ENCODE peak calls at places on chromosome 20, in five cellular contexts. P, G, V, B and O are unnamed samples.

GRCh38 chr20:47438464-47439381 is 63.0 kb upstream of the NCOA3 start:
- DNase-seq in P (peak; percentile 75), G (peak; percentile 33), V (peak; percentile 75), B (no peak), O (no peak)

GRCh38 chr20:57714409-57715267 is 4.8 kb upstream of the PMEPA1 start:
- DNase-seq in P (no peak), G (no peak), V (no peak), B (no peak), O (no peak)

GRCh38 chr20:11814276-11814675 is 103.4 kb upstream of the BTBD3 start:
- DNase-seq in P (no peak), G (no peak), V (no peak), B (no peak), O (no peak)

GRCh38 chr20:49510562-49511117 is 28.2 kb upstream of the KCNB1 start:
- DNase-seq in P (no peak), G (no peak), V (no peak), B (no peak), O (no peak)

GRCh38 chr20:18019068-18019467 is 38.6 kb downstream of the OVOL2 start:
- DNase-seq in P (peak; percentile 35), G (no peak), V (no peak), B (peak; percentile 41), O (peak; percentile 46)

GRCh38 chr20:56091635-56092180 is 86.4 kb upstream of the CBLN4 start:
- DNase-seq in P (no peak), G (no peak), V (no peak), B (no peak), O (no peak)

GRCh38 chr20:1934162-1934561 is 39.0 kb downstream of the SIRPA start:
- DNase-seq in P (no peak), G (no peak), V (no peak), B (no peak), O (no peak)

GRCh38 chr20:17895641-17896246 is 72.8 kb downstream of the SNX5 start:
- DNase-seq in P (peak; percentile 20), G (no peak), V (peak; percentile 11), B (no peak), O (no peak)

GRCh38 chr20:22584630-22584921 is 204 bp upstream of the FOXA2 start:
- DNase-seq in P (no peak), G (no peak), V (no peak), B (no peak), O (peak; percentile 70)

GRCh38 chr20:44720617-44720993 is 5.4 kb downstream of the CCN5 start:
- DNase-seq in P (no peak), G (peak; percentile 48), V (no peak), B (peak; percentile 62), O (no peak)

GRCh38 chr20:33654680-33655161 is 7.4 kb upstream of the C20orf144 start:
- DNase-seq in P (peak; percentile 12), G (no peak), V (no peak), B (peak; percentile 36), O (no peak)

GRCh38 chr20:60470366-60470765 is 512.1 kb downstream of the CDH26 start:
- DNase-seq in P (no peak), G (no peak), V (no peak), B (no peak), O (no peak)

GRCh38 chr20:54668271-54669053 is 193.1 kb downstream of the DOK5 start:
- DNase-seq in P (peak; percentile 31), G (no peak), V (no peak), B (peak; percentile 29), O (peak; percentile 41)

GRCh38 chr20:61684583-61685235 is 381.0 kb downstream of the TAF4 start:
- DNase-seq in P (no peak), G (no peak), V (no peak), B (no peak), O (no peak)

GRCh38 chr20:4370856-4371255 is 350.9 kb upstream of the PRND start:
- DNase-seq in P (no peak), G (no peak), V (no peak), B (no peak), O (no peak)

GRCh38 chr20:61532736-61533135 is 280.7 kb downstream of the CDH4 start:
- DNase-seq in P (no peak), G (no peak), V (no peak), B (no peak), O (no peak)

GRCh38 chr20:43536817-43537440 is 21.9 kb upstream of the SGK2 start:
- DNase-seq in P (no peak), G (no peak), V (no peak), B (no peak), O (peak; percentile 90)

DNA sequence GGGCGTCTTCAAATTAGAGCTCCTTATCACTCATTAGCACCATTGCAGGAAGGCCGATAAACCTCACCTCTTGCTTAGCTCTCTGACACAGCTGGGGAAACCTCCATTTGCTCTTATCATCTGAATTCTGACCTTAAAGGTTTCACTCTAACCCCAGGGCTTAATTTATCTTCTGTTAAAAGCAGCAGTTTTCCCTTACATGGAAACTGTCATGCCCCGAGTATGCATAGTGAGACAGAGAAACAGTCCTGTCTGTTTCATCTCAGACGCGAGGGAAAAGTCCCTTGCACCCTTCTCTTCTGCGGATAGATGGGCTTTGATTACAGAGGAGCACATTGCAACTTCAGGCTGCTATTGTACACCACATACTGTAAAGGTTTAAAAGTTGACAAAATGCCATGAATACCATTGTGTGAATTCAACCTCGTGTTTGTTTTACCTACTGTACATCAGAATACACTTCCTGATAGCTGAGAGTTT is 191.5 kb upstream of the BMP2 start:
- DNase-seq in P (no peak), G (no peak), V (peak; percentile 53), B (peak; percentile 11), O (peak; percentile 52)
- H2AFZ ChIP-seq in P (no peak overlapping the region), G (no peak overlapping the region), V (no peak overlapping the region), B (peak overlapping the region; percentile 59), O (no peak overlapping the region)

GRCh38 chr20:40890635-40891034 is 138.0 kb upstream of the TOP1 start:
- DNase-seq in P (no peak), G (no peak), V (no peak), B (no peak), O (no peak)

GRCh38 chr20:40893610-40894242 is 134.9 kb upstream of the TOP1 start:
- DNase-seq in P (no peak), G (no peak), V (no peak), B (no peak), O (no peak)

GRCh38 chr20:40895182-40895581 is 133.4 kb upstream of the TOP1 start:
- DNase-seq in P (no peak), G (no peak), V (no peak), B (no peak), O (no peak)

GRCh38 chr20:40897177-40897700 is 131.4 kb upstream of the TOP1 start:
- DNase-seq in P (no peak), G (no peak), V (no peak), B (peak; percentile 80), O (no peak)

GRCh38 chr20:40892642-40893041 is 136.0 kb upstream of the TOP1 start:
- DNase-seq in P (no peak), G (no peak), V (no peak), B (no peak), O (no peak)
- TF ChIP-seq ZBTB33 in P (no peak), G (no peak), V (no peak), B (no peak), O (no peak)

GRCh38 chr20:25247100-25247665 is 702 bp upstream of the PYGB start:
- DNase-seq in P (peak; percentile 32), G (peak; percentile 37), V (no peak), B (peak; percentile 68), O (peak; percentile 82)

GRCh38 chr20:25247666-25248500 is at the start of gene PYGB:
- DNase-seq in P (peak; percentile 89), G (peak; percentile 41), V (peak; percentile 41), B (peak; percentile 98), O (peak; percentile 78)

GRCh38 chr20:25250508-25250907 is 2.6 kb downstream of the PYGB start:
- DNase-seq in P (no peak), G (no peak), V (no peak), B (no peak), O (no peak)

GRCh38 chr20:25249198-25249931 is 1.5 kb downstream of the PYGB start:
- DNase-seq in P (no peak), G (no peak), V (no peak), B (peak; percentile 28), O (no peak)

DNA sequence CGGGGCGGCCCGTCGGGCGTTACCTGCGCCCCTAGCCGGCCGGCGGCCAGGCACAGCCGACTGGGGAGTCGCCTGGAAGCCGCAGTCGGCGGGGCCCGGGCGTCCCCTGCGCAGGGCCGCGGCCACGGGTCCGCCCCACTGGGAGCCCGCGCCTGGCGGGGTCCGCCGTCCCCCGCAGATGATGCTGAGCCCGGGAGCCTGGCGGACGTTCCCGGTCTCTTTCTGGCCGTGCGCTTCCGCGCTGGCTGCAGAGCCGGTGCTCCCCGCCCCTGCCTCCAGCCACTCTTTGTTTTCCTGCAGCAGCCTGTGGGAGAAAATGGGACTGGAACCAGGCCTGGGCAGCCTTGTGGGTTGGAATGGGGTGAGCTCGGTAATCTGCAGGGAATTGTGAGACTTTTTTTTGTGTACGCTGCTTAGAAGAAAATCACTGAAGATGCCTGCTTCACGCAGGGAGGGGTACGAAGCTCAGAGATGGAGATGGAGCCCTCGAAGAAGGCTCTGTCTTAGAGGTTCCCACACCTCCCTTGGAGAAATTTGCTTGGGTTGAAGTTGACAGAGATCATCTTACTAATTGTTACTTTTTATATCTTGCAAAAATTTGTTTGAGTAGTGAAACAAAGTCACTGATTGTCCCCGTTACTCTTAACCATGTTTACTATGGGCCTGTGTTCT is 752 bp downstream of the PYGB start:
- DNase-seq in P (no peak), G (no peak), V (no peak), B (peak; percentile 73), O (no peak)
- H2AFZ ChIP-seq in P (peak overlapping the region; percentile 85), G (no peak overlapping the region), V (peak overlapping the region; percentile 93), B (no peak overlapping the region), O (no peak overlapping the region)

GRCh38 chr20:50594231-50594590 is 84.0 kb downstream of the PTPN1 start:
- DNase-seq in P (no peak), G (no peak), V (no peak), B (no peak), O (no peak)
- TF ChIP-seq ZBTB33 in P (no peak), G (no peak), V (no peak), B (no peak), O (no peak)

GRCh38 chr20:51569815-51570741 is 27.6 kb upstream of the NFATC2 start:
- DNase-seq in P (no peak), G (no peak), V (no peak), B (no peak), O (peak; percentile 25)
- H2AFZ ChIP-seq in P (no peak overlapping the region), G (peak overlapping the region; percentile 31), V (no peak overlapping the region), B (no peak overlapping the region), O (no peak overlapping the region)

GRCh38 chr20:329851-330232 is 4.5 kb downstream of the SOX12 start:
- DNase-seq in P (no peak), G (no peak), V (no peak), B (no peak), O (no peak)
- TF ChIP-seq ZBTB33 in P (no peak), G (no peak), V (no peak), B (no peak), O (no peak)

GRCh38 chr20:25293910-25294458 is 46.1 kb downstream of the PYGB start:
- DNase-seq in P (no peak), G (no peak), V (no peak), B (no peak), O (no peak)
- H2AFZ ChIP-seq in P (no peak overlapping the region), G (no peak overlapping the region), V (no peak overlapping the region), B (no peak overlapping the region), O (no peak overlapping the region)